ENCODE peak calls at places on chromosome 12, in seven cellular contexts. R is stomach, P is WERI-Rb-1, Y is SK-N-SH, W is kidney, T is iPS DF 6.9, H is adrenal gland. B is an unnamed sample. For H3K36me3, the result is how much of the 10 kb centered on the place peaks cover.

GRCh38 chr12:105933671-105934665 is 204.8 kb downstream of the NUAK1 start:
- DNase-seq in P (no peak), H (peak), R (no peak), T (no peak), Y (peak), W (peak), B (no peak)

GRCh38 chr12:81942588-81942987 is 183.4 kb upstream of the PPFIA2 start:
- DNase-seq in T (no peak), Y (no peak), P (no peak), W (no peak), H (no peak), R (no peak), B (no peak)

GRCh38 chr12:58537278-58537677 is 383.0 kb downstream of the LRIG3 start:
- DNase-seq in Y (no peak), R (no peak), H (no peak), W (no peak), T (no peak), P (no peak), B (no peak)

GRCh38 chr12:19189522-19189921 is 60.0 kb downstream of the PLEKHA5 start:
- DNase-seq in Y (no peak), W (no peak), H (no peak), T (no peak), P (no peak), R (no peak), B (no peak)

GRCh38 chr12:110744697-110745264 is 2.1 kb upstream of the PPP1CC start:
- DNase-seq in R (peak), W (no peak), P (no peak), Y (peak), H (no peak), T (no peak), B (no peak)

GRCh38 chr12:5689773-5690172 is 255.3 kb downstream of the ANO2 start:
- DNase-seq in T (no peak), R (no peak), H (no peak), P (no peak), Y (no peak), W (no peak), B (no peak)

GRCh38 chr12:20458011-20458410 is 89.7 kb downstream of the PDE3A start:
- DNase-seq in T (no peak), H (no peak), W (no peak), Y (no peak), P (no peak), R (no peak), B (no peak)

GRCh38 chr12:102480401-102480800 is at the start of gene IGF1:
- DNase-seq in W (no peak), H (no peak), P (peak), Y (no peak), R (no peak), T (no peak), B (no peak)

GRCh38 chr12:46214668-46215429 is 54.0 kb downstream of the SLC38A1 start:
- DNase-seq in Y (no peak), R (peak), W (peak), H (no peak), T (no peak), P (no peak), B (no peak)

GRCh38 chr12:12896261-12896660 is 4.9 kb downstream of the GPRC5A start:
- DNase-seq in W (no peak), R (no peak), H (no peak), T (no peak), Y (no peak), P (no peak), B (no peak)

GRCh38 chr12:2804390-2805145 is 7.9 kb upstream of the ITFG2 start:
- DNase-seq in W (peak), P (no peak), H (peak), Y (no peak), R (no peak), T (no peak), B (no peak)

GRCh38 chr12:2752676-2753371 is 41.9 kb upstream of the FKBP4 start:
- DNase-seq in W (peak), R (peak), P (peak), H (peak), Y (peak), T (peak), B (no peak)

GRCh38 chr12:92561543-92561899 is 141.3 kb upstream of the PLEKHG7 start:
- DNase-seq in H (peak), Y (no peak), R (peak), W (no peak), P (no peak), T (no peak), B (no peak)

GRCh38 chr12:88519802-88520435 is 60.4 kb downstream of the KITLG start:
- DNase-seq in T (no peak), H (no peak), P (no peak), W (no peak), Y (no peak), R (no peak), B (no peak)

GRCh38 chr12:93089805-93090569 is 160.9 kb upstream of the EEA1 start:
- DNase-seq in T (no peak), H (no peak), P (no peak), Y (no peak), W (no peak), R (no peak), B (peak)

GRCh38 chr12:32891956-32892355 is 4.6 kb downstream of the PKP2 start:
- DNase-seq in P (no peak), H (no peak), T (no peak), Y (no peak), R (no peak), W (no peak), B (no peak)

GRCh38 chr12:93456077-93456476 is 11.2 kb upstream of the MRPL42 start:
- DNase-seq in W (no peak), Y (no peak), H (no peak), T (no peak), P (no peak), R (no peak), B (no peak)

GRCh38 chr12:121523741-121524140 is 57.1 kb downstream of the KDM2B start:
- DNase-seq in R (no peak), W (no peak), Y (no peak), P (no peak), H (no peak), T (no peak), B (no peak)

GRCh38 chr12:66288121-66288520 is 14.2 kb upstream of the HELB start:
- DNase-seq in R (no peak), W (no peak), P (no peak), T (no peak), H (no peak), Y (no peak), B (no peak)

GRCh38 chr12:98646165-98646764 is 1.2 kb downstream of the APAF1 start:
- DNase-seq in H (no peak), T (no peak), P (no peak), W (no peak), Y (no peak), R (no peak), B (no peak)

GRCh38 chr12:85872497-85873091 is 1.5 kb upstream of the NTS start:
- DNase-seq in R (no peak), T (no peak), Y (peak), W (no peak), H (no peak), P (no peak), B (peak)

GRCh38 chr12:57766464-57767311 is at the start of gene CYP27B1:
- DNase-seq in R (no peak), Y (peak), P (peak), W (no peak), T (no peak), H (no peak), B (no peak)

DNA sequence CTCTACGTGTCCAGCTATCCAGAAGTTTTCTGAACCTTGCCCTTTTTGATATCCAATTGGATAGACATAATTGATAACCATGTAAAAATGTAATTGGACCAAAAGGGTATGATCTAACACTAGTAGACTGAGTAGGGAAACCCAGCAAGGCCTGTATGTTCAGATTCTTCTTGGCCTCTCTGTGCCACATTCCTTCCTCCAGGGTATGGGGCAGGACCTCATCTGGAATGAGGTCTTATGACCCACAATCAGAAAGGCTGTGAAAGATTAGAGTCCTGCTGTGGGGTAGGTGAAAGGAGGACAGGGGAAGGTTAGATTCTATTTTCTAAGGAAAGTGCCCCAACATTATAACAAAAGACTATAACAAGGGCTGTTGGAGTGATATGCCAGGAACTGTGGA is 51.3 kb upstream of the A2ML1 start:
- DNase-seq in P (no peak), W (no peak), Y (no peak), H (no peak), R (no peak), T (no peak), B (no peak)
- H3K36me3 ChIP-seq in P (under half), W (under half), Y (under half), H (under half), R (under half), T (under half), B (under half)

GRCh38 chr12:120470150-120470817 is 736 bp upstream of the SRSF9 start:
- DNase-seq in W (no peak), H (no peak), T (no peak), R (no peak), Y (no peak), P (no peak), B (no peak)
- H3K36me3 ChIP-seq in W (under half), H (under half), T (under half), R (under half), Y (under half), P (under half), B (under half)

GRCh38 chr12:132021031-132021871 is 71.5 kb downstream of the EP400 start:
- DNase-seq in T (no peak), Y (no peak), H (peak), R (no peak), P (no peak), W (peak), B (no peak)
- H3K36me3 ChIP-seq in T (under half), Y (half or more), H (under half), R (half or more), P (half or more), W (under half), B (under half)

GRCh38 chr12:27610380-27610779 is 85.9 kb upstream of the REP15 start:
- DNase-seq in H (no peak), Y (no peak), R (no peak), T (no peak), P (no peak), W (no peak), B (no peak)
- H3K36me3 ChIP-seq in H (under half), Y (under half), R (under half), T (under half), P (under half), W (under half), B (under half)

GRCh38 chr12:132784580-132784979 is 22.9 kb upstream of the ANKLE2 start:
- DNase-seq in R (no peak), P (no peak), Y (no peak), T (no peak), H (no peak), W (no peak), B (no peak)
- H3K36me3 ChIP-seq in R (half or more), P (half or more), Y (half or more), T (under half), H (under half), W (under half), B (under half)

DNA sequence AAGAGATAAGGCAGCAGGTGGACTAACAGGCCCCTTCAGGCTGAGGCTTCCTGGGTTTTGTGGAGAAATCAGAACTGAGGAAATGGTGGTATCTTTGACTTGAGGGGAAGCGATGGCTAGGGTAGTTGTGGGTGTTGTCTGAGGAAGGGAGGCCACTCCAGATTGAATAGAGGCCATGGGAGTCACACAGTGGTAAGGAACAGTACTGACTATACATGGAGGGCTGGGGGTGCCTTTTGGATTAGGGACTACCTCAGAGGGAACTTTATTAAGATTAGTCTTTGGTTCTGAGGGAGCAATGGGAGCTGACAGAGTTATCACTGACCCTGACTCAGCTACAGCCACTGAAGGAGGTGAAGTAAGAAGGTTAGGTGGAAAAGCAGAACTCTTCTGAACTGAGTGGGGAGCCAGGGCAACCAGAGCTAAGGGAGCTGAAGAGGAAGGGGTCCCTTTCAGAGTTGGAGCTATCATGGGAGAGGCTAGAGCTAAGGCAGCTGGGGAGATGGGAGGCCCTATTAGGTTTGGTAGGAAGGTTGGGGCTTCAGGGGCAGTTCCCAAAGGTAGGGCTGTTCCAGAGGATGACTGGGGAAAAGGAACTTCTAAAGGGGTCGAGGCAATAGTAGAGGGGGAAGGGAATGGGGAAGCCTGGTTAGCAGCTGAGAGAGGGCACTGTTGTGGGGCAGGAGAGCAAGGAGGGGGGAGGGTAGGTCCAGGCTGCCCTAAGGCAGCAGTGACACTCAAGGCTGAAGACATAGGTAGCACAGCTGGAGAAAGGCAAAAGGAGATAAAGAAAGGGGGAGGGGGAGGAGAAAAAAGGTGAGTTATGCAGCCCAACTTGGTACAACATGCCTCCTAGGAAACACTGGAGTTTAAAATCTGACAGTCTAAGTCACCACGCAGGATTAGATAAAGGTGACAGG is 4.1 kb downstream of the NACA start:
- DNase-seq in Y (no peak), P (no peak), T (no peak), R (no peak), W (no peak), H (no peak), B (no peak)
- H3K36me3 ChIP-seq in Y (under half), P (half or more), T (under half), R (half or more), W (under half), H (under half), B (under half)